ENCODE peak calls at places on chromosomes 3 and 15, in eight cellular contexts. P, X, I, O, H, C, V and G are unnamed samples.

GRCh38 chr3:197494366-197495058 is 61.3 kb downstream of the BDH1 start:
- DNase-seq in P (no peak), X (no peak), I (no peak), O (no peak), H (peak; percentile 53), C (no peak), V (no peak), G (peak; percentile 53)

GRCh38 chr15:57694264-57694663 is 12.2 kb upstream of the POLR2M start:
- DNase-seq in P (no peak), X (no peak), I (no peak), O (no peak), H (no peak), C (no peak), V (no peak), G (no peak)

GRCh38 chr3:50003216-50003615 is 63.3 kb downstream of the RBM6 start:
- DNase-seq in P (no peak), X (no peak), I (no peak), O (no peak), H (no peak), C (no peak), V (no peak), G (no peak)

GRCh38 chr15:81749667-81750360 is 296.0 kb downstream of the MEX3B start:
- DNase-seq in P (no peak), X (peak; percentile 68), I (no peak), O (peak; percentile 6), H (no peak), C (no peak), V (no peak), G (no peak)

GRCh38 chr3:72288955-72289707 is 504.2 kb upstream of the PROK2 start:
- DNase-seq in P (peak; percentile 49), X (no peak), I (no peak), O (no peak), H (peak; percentile 32), C (peak; percentile 76), V (peak; percentile 20), G (no peak)

GRCh38 chr15:57527382-57528091 is 64.2 kb upstream of the MYZAP start:
- DNase-seq in P (peak; percentile 52), X (peak; percentile 95), I (peak; percentile 61), O (peak; percentile 86), H (no peak), C (no peak), V (peak; percentile 81), G (peak; percentile 57)

GRCh38 chr3:187811580-187812250 is 66.4 kb upstream of the BCL6 start:
- DNase-seq in P (no peak), X (no peak), I (peak; percentile 17), O (no peak), H (no peak), C (no peak), V (peak; percentile 83), G (no peak)

GRCh38 chr15:100902436-100903190 is 16.5 kb upstream of the LRRK1 start:
- DNase-seq in P (no peak), X (peak; percentile 20), I (peak; percentile 30), O (no peak), H (peak; percentile 79), C (no peak), V (no peak), G (no peak)

GRCh38 chr3:169764164-169764452 is 752 bp downstream of the TERC start:
- DNase-seq in P (no peak), X (no peak), I (no peak), O (no peak), H (no peak), C (no peak), V (peak; percentile 64), G (no peak)

GRCh38 chr3:161389445-161390036 is 18.2 kb upstream of the SPTSSB start:
- DNase-seq in P (no peak), X (no peak), I (no peak), O (no peak), H (no peak), C (no peak), V (no peak), G (no peak)

GRCh38 chr3:161016417-161017313 is 88.5 kb downstream of the B3GALNT1 start:
- DNase-seq in P (no peak), X (no peak), I (no peak), O (no peak), H (no peak), C (no peak), V (no peak), G (no peak)

GRCh38 chr3:14651440-14652251 is at the start of gene CCDC174:
- DNase-seq in P (peak; percentile 98), X (peak; percentile 99), I (peak; percentile 95), O (peak; percentile 89), H (peak; percentile 96), C (peak; percentile 96), V (peak; percentile 99), G (peak; percentile 91)

GRCh38 chr3:10941972-10942371 is 50.6 kb upstream of the SLC6A1 start:
- DNase-seq in P (no peak), X (peak; percentile 0), I (no peak), O (no peak), H (peak; percentile 14), C (no peak), V (no peak), G (no peak)

GRCh38 chr15:29844290-29844903 is 22.1 kb upstream of the TJP1 start:
- DNase-seq in P (no peak), X (no peak), I (no peak), O (no peak), H (no peak), C (no peak), V (peak; percentile 13), G (peak; percentile 90)

GRCh38 chr15:94287794-94288246 is 56.5 kb downstream of the MCTP2 start:
- DNase-seq in P (peak; percentile 14), X (no peak), I (no peak), O (no peak), H (no peak), C (no peak), V (no peak), G (no peak)

GRCh38 chr15:25797511-25798206 is 65.5 kb downstream of the ATP10A start:
- DNase-seq in P (no peak), X (no peak), I (no peak), O (no peak), H (no peak), C (no peak), V (no peak), G (no peak)

GRCh38 chr3:128392812-128393544 is 73.7 kb downstream of the DNAJB8 start:
- DNase-seq in P (no peak), X (no peak), I (no peak), O (no peak), H (no peak), C (no peak), V (no peak), G (no peak)